ENCODE peak calls at places on chromosomes 16 and 17, in ten cellular contexts. I, O, W, R, Q, K, Y, J, H and S are unnamed samples.

GRCh38 chr16:59993101-59993500 is 1259.0 kb upstream of the GOT2 start:
- DNase-seq in I (no peak), O (peak), W (no peak), R (no peak), Q (no peak), K (no peak), Y (no peak), J (no peak), H (no peak), S (no peak)

GRCh38 chr17:42845918-42846593 is 1.7 kb downstream of the AOC2 start:
- DNase-seq in I (no peak), O (no peak), W (no peak), R (no peak), Q (no peak), K (no peak), Y (no peak), J (no peak), H (peak), S (no peak)

GRCh38 chr16:22318690-22319358 is 21.6 kb downstream of the POLR3E start:
- DNase-seq in I (no peak), O (peak), W (no peak), R (peak), Q (peak), K (peak), Y (peak), J (peak), H (peak), S (no peak)

GRCh38 chr16:31177136-31177535 is 2.8 kb upstream of the FUS start:
- DNase-seq in I (no peak), O (peak), W (no peak), R (peak), Q (peak), K (no peak), Y (no peak), J (no peak), H (peak), S (peak)

GRCh38 chr16:66717112-66717675 is 20.7 kb upstream of the CMTM4 start:
- DNase-seq in I (peak), O (peak), W (no peak), R (peak), Q (no peak), K (no peak), Y (peak), J (peak), H (no peak), S (peak)

GRCh38 chr17:332558-333322 is 19.9 kb downstream of the RPH3AL start:
- DNase-seq in I (peak), O (peak), W (no peak), R (peak), Q (no peak), K (peak), Y (no peak), J (peak), H (peak), S (no peak)

GRCh38 chr16:58820359-58820758 is 86.2 kb upstream of the GOT2 start:
- DNase-seq in I (no peak), O (no peak), W (no peak), R (no peak), Q (no peak), K (no peak), Y (no peak), J (no peak), H (no peak), S (no peak)

GRCh38 chr17:4786111-4786491 is at the start of gene VMO1:
- DNase-seq in I (no peak), O (peak), W (no peak), R (peak), Q (no peak), K (no peak), Y (no peak), J (peak), H (no peak), S (no peak)

GRCh38 chr16:55010492-55011260 is 80.0 kb downstream of the IRX5 start:
- DNase-seq in I (no peak), O (no peak), W (no peak), R (no peak), Q (no peak), K (no peak), Y (no peak), J (no peak), H (no peak), S (no peak)

GRCh38 chr17:7841622-7842379 is 7.8 kb downstream of the KDM6B start:
- DNase-seq in I (no peak), O (peak), W (peak), R (peak), Q (peak), K (peak), Y (peak), J (peak), H (peak), S (peak)

GRCh38 chr17:57243171-57243622 is 13.1 kb upstream of the MSI2 start:
- DNase-seq in I (peak), O (peak), W (peak), R (peak), Q (peak), K (peak), Y (peak), J (peak), H (peak), S (peak)

GRCh38 chr16:48525201-48526057 is 84.6 kb downstream of the N4BP1 start:
- DNase-seq in I (no peak), O (no peak), W (no peak), R (no peak), Q (no peak), K (no peak), Y (no peak), J (no peak), H (no peak), S (no peak)

GRCh38 chr16:85491798-85492616 is 121.1 kb upstream of the GSE1 start:
- DNase-seq in I (no peak), O (peak), W (peak), R (peak), Q (no peak), K (peak), Y (no peak), J (no peak), H (no peak), S (no peak)

GRCh38 chr17:14755002-14755401 is 454.1 kb downstream of the HS3ST3B1 start:
- DNase-seq in I (no peak), O (peak), W (no peak), R (no peak), Q (no peak), K (no peak), Y (no peak), J (no peak), H (peak), S (no peak)

GRCh38 chr17:29007456-29008455 is 1.9 kb upstream of the SEZ6 start:
- DNase-seq in I (no peak), O (peak), W (peak), R (peak), Q (no peak), K (no peak), Y (no peak), J (peak), H (peak), S (no peak)

GRCh38 chr16:86576591-86577313 is 1.6 kb upstream of the FOXL1 start:
- DNase-seq in I (no peak), O (peak), W (no peak), R (no peak), Q (no peak), K (no peak), Y (no peak), J (no peak), H (peak), S (no peak)

GRCh38 chr16:57616871-57617270 is 11.6 kb upstream of the ADGRG1 start:
- DNase-seq in I (no peak), O (no peak), W (no peak), R (no peak), Q (no peak), K (peak), Y (no peak), J (peak), H (no peak), S (no peak)

GRCh38 chr16:84382396-84382795 is 14.1 kb downstream of the ATP2C2 start:
- DNase-seq in I (no peak), O (no peak), W (no peak), R (no peak), Q (no peak), K (no peak), Y (no peak), J (no peak), H (no peak), S (no peak)

GRCh38 chr16:26658486-26658885 is 408.2 kb upstream of the C16orf82 start:
- DNase-seq in I (no peak), O (no peak), W (no peak), R (no peak), Q (no peak), K (no peak), Y (no peak), J (no peak), H (no peak), S (no peak)

GRCh38 chr17:8048736-8049135 is 9.9 kb downstream of the ALOX15B start:
- DNase-seq in I (no peak), O (no peak), W (no peak), R (no peak), Q (no peak), K (no peak), Y (no peak), J (no peak), H (no peak), S (no peak)

GRCh38 chr17:17036520-17036998 is 5.7 kb upstream of the MPRIP start:
- DNase-seq in I (no peak), O (no peak), W (no peak), R (no peak), Q (no peak), K (no peak), Y (peak), J (no peak), H (no peak), S (no peak)

GRCh38 chr17:75011788-75012319 is 616 bp upstream of the MRPL58 start:
- DNase-seq in I (no peak), O (peak), W (no peak), R (peak), Q (no peak), K (peak), Y (no peak), J (peak), H (no peak), S (peak)

GRCh38 chr17:71024172-71024571 is 854.8 kb downstream of the KCNJ2 start:
- DNase-seq in I (no peak), O (no peak), W (no peak), R (no peak), Q (no peak), K (no peak), Y (no peak), J (no peak), H (no peak), S (no peak)

DNA sequence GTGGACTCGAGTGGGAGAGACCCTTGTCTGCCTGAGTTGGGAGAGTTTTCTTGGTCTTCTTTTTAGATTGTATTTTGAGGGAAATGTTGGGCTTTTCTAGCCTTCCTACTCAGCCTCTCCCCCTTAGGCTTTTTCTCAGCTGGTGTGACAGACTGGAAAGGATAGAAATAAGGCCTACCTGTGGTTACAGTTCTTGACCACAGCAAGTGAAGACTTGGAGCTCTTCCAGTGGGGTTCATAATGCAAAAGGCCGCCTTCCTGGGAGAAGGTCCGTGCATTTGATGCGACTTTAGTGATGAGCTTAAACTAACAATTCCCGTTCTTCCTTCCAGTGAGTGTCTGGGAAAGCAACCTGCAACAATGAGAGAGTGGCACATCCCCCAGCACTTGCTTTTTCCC is 56.8 kb downstream of the B9D1 start:
- DNase-seq in I (no peak), O (no peak), W (no peak), R (no peak), Q (no peak), K (no peak), Y (no peak), J (no peak), H (no peak), S (no peak)
- H3K4me3 ChIP-seq in I (no peak), O (no peak), W (no peak), R (no peak), Q (no peak), K (no peak), Y (no peak), J (no peak), H (no peak), S (no peak)

DNA sequence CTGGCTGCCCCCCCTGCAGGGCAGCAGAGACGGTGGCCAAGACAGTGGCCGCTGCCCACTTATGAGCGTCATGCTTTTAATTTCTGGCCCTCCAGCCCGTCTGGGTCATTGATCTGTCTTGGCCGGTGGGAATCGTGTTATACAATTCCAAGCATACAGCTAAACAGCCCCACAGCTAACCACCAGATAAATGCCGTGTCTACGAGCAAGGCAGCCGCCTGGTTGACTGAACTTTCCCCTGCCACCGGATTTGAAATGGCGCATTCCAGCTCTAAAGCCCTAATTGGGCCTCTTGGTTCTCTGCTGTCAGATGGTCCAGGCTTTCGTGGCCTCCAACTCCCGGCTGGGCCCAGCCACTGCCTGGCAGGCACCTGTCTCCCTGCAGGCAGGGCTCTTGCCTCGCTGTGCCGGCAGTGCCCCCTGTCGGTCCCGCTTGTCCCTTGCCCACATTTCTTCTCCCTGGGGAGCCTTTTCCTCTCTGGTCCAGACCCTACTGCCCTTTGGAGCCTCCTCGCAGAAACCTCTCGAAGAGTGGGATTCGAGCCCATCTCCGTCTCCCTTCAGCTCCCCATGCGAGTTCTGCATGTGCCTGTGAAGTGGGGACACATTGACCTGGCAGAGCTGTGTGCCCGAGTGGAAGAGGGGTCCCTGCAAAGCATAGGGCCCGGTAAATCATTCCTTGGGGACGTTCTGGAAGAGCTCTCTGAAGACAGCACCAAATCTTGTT is 1.8 kb upstream of the RBFOX3 start:
- DNase-seq in I (no peak), O (no peak), W (peak), R (peak), Q (peak), K (peak), Y (peak), J (peak), H (peak), S (no peak)
- TF ChIP-seq CTCF in I (peak), O (peak), W (peak), R (peak), Q (peak), K (peak), Y (peak), J (peak), H (peak), S (peak)

GRCh38 chr17:9383828-9384227 is 191.8 kb downstream of the STX8 start:
- DNase-seq in I (no peak), O (no peak), W (no peak), R (no peak), Q (no peak), K (no peak), Y (no peak), J (no peak), H (no peak), S (no peak)

GRCh38 chr17:9386401-9386800 is 189.2 kb downstream of the STX8 start:
- DNase-seq in I (no peak), O (peak), W (no peak), R (no peak), Q (no peak), K (no peak), Y (no peak), J (no peak), H (peak), S (no peak)

DNA sequence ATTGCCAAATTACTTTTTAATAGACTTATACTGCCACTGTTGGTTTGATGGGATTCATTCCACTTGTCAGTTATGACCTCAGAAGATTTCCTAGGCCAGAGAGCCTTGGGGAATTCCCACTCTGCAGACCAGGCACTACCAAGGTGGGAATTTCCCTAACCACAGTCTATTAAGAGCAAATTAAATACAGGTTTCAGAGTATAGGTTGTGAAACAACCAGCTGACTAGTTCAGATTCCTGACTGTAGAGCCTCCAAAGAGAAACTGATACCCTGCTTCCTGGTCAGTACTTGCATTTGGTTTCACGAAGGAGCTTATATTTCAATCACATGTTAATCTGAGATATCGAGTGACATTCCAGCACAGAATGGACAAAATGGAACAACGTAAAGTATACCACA is 186.5 kb downstream of the STX8 start:
- DNase-seq in I (peak), O (peak), W (no peak), R (peak), Q (no peak), K (no peak), Y (peak), J (peak), H (peak), S (peak)
- H3K4me3 ChIP-seq in I (no peak), O (no peak), W (no peak), R (no peak), Q (no peak), K (no peak), Y (no peak), J (no peak), H (no peak), S (no peak)

GRCh38 chr17:21090889-21091618 is 35.7 kb upstream of the DHRS7B start:
- DNase-seq in I (no peak), O (no peak), W (no peak), R (no peak), Q (no peak), K (no peak), Y (no peak), J (no peak), H (no peak), S (no peak)
- TF ChIP-seq CTCF in I (no peak), O (no peak), W (no peak), R (no peak), Q (no peak), K (no peak), Y (no peak), J (no peak), H (no peak), S (no peak)

DNA sequence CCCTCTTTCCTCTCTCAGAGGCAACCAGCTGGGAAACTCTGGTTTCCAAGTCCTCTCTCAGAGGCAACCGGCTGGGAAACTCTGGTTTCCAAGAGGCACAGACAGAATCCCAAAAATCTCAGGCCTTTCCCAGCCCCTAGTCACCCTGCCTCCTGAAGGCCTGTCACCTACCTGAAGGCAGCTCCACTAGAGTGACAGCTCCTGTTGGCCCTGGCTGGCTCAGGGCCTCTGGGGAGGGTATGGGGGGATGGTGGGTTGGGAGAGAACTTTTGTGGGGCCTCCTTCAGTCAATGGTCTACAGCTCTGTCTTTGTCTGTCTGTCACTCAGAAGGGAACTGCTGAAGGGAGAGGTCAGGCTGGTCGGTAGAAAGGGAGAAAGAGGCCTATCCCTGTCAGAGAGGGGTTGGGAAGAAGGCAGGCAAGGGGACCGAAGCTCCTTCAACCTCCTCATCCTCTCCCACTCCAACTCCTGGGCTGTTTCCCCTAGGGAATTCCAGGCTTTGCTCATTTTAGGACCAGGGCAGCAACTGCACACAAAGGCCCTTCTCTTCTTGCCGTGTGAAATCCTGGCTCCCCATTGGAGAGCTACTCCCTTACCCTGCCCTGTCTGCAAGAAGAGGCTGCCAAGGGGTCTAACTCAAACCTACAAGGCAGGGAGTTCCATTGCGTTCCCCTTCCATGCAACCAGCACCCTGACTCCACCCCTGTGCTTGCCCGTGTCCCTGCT is 23.6 kb downstream of the COPZ2 start:
- DNase-seq in I (no peak), O (no peak), W (no peak), R (no peak), Q (no peak), K (no peak), Y (no peak), J (no peak), H (no peak), S (no peak)
- H3K4me3 ChIP-seq in I (no peak), O (no peak), W (no peak), R (no peak), Q (no peak), K (no peak), Y (no peak), J (no peak), H (no peak), S (no peak)

DNA sequence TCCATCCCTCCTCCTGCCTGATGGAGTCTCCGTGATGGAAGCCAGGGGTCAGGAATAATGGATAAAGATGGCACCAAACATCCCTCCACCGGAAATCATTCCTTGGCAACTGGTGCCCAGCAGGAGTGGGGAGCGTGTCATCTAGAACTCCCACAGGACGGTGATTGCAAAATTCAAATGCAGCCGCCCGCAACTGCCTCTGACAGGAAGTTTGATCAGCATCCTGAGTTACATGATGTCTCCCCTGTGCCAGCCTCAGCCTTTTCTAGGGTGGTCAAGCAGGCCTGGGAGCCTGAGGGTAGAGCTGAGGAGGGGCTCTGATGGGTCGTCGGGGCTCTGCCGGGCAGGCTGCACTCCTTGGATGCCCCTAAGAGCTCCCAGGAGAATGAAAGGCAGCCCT is 52.8 kb downstream of the GSG1L start:
- DNase-seq in I (no peak), O (no peak), W (no peak), R (peak), Q (no peak), K (no peak), Y (no peak), J (peak), H (no peak), S (no peak)
- TF ChIP-seq CTCF in I (no peak), O (no peak), W (no peak), R (no peak), Q (no peak), K (no peak), Y (no peak), J (no peak), H (no peak), S (no peak)